ENCODE peak calls at places on chromosome 18, in seven cellular contexts. Z, H, A, U, L, X and Y are unnamed samples.

GRCh38 chr18:13725566-13726227 is 661 bp downstream of the FAM210A start:
- DNase-seq in Z (no peak), H (no peak), A (no peak), U (no peak), L (no peak), X (no peak), Y (no peak)

GRCh38 chr18:27712066-27712465 is 464.9 kb downstream of the CDH2 start:
- DNase-seq in Z (no peak), H (no peak), A (no peak), U (no peak), L (no peak), X (no peak), Y (no peak)

GRCh38 chr18:71027531-71027930 is 738.7 kb downstream of the SOCS6 start:
- DNase-seq in Z (no peak), H (no peak), A (no peak), U (no peak), L (no peak), X (no peak), Y (no peak)

GRCh38 chr18:46721331-46721730 is 35.5 kb downstream of the ST8SIA5 start:
- DNase-seq in Z (no peak), H (no peak), A (no peak), U (no peak), L (no peak), X (no peak), Y (peak)

GRCh38 chr18:7566244-7566586 is 901 bp upstream of the PTPRM start:
- DNase-seq in Z (no peak), H (no peak), A (no peak), U (no peak), L (no peak), X (no peak), Y (no peak)

GRCh38 chr18:56302161-56302560 is 336.2 kb downstream of the TXNL1 start:
- DNase-seq in Z (no peak), H (no peak), A (no peak), U (no peak), L (no peak), X (no peak), Y (peak)

GRCh38 chr18:3604626-3605408 is 154.8 kb downstream of the TGIF1 start:
- DNase-seq in Z (no peak), H (no peak), A (peak), U (no peak), L (peak), X (peak), Y (no peak)

GRCh38 chr18:62088146-62088545 is 98.7 kb downstream of the PIGN start:
- DNase-seq in Z (no peak), H (no peak), A (peak), U (no peak), L (no peak), X (no peak), Y (no peak)

GRCh38 chr18:22346968-22347611 is 70.6 kb downstream of the CTAGE1 start:
- DNase-seq in Z (no peak), H (peak), A (peak), U (no peak), L (peak), X (no peak), Y (no peak)

GRCh38 chr18:36718705-36719328 is 110.0 kb downstream of the TPGS2 start:
- DNase-seq in Z (no peak), H (no peak), A (no peak), U (no peak), L (no peak), X (no peak), Y (no peak)

GRCh38 chr18:68992719-68993482 is 195.0 kb downstream of the CCDC102B start:
- DNase-seq in Z (no peak), H (no peak), A (peak), U (no peak), L (no peak), X (no peak), Y (no peak)

GRCh38 chr18:7904529-7904928 is 337.4 kb downstream of the PTPRM start:
- DNase-seq in Z (no peak), H (no peak), A (peak), U (no peak), L (peak), X (no peak), Y (no peak)

GRCh38 chr18:50665015-50665414 is 105.1 kb downstream of the MAPK4 start:
- DNase-seq in Z (no peak), H (no peak), A (no peak), U (no peak), L (no peak), X (no peak), Y (no peak)

GRCh38 chr18:46542545-46542944 is 114.5 kb downstream of the LOXHD1 start:
- DNase-seq in Z (peak), H (peak), A (peak), U (no peak), L (no peak), X (no peak), Y (no peak)

GRCh38 chr18:48992791-48993555 is 42.2 kb upstream of the SMAD7 start:
- DNase-seq in Z (no peak), H (no peak), A (no peak), U (no peak), L (no peak), X (no peak), Y (no peak)

GRCh38 chr18:10051877-10052631 is 138.2 kb downstream of the VAPA start:
- DNase-seq in Z (no peak), H (no peak), A (peak), U (no peak), L (peak), X (no peak), Y (no peak)

GRCh38 chr18:80171190-80171872 is 62.3 kb downstream of the ADNP2 start:
- DNase-seq in Z (no peak), H (peak), A (peak), U (no peak), L (peak), X (peak), Y (no peak)

GRCh38 chr18:13813271-13813849 is 10.6 kb upstream of the MC5R start:
- DNase-seq in Z (peak), H (peak), A (peak), U (no peak), L (peak), X (peak), Y (peak)

GRCh38 chr18:56475250-56475649 is 163.1 kb downstream of the TXNL1 start:
- DNase-seq in Z (no peak), H (no peak), A (no peak), U (no peak), L (peak), X (no peak), Y (no peak)

GRCh38 chr18:31576670-31577069 is 15.0 kb upstream of the TTR start:
- DNase-seq in Z (no peak), H (no peak), A (no peak), U (no peak), L (no peak), X (no peak), Y (no peak)

GRCh38 chr18:68532328-68532885 is 182.5 kb downstream of the TMX3 start:
- DNase-seq in Z (no peak), H (no peak), A (peak), U (no peak), L (no peak), X (no peak), Y (no peak)

GRCh38 chr18:57439617-57439975 is 4.4 kb downstream of the ONECUT2 start:
- DNase-seq in Z (no peak), H (no peak), A (no peak), U (no peak), L (no peak), X (no peak), Y (no peak)

GRCh38 chr18:22349317-22349898 is 68.3 kb downstream of the CTAGE1 start:
- DNase-seq in Z (no peak), H (no peak), A (peak), U (no peak), L (no peak), X (no peak), Y (no peak)

GRCh38 chr18:74425876-74426275 is 31.2 kb downstream of the DIPK1C start:
- DNase-seq in Z (no peak), H (no peak), A (no peak), U (no peak), L (no peak), X (no peak), Y (no peak)

GRCh38 chr18:10147199-10147598 is 233.4 kb downstream of the VAPA start:
- DNase-seq in Z (no peak), H (no peak), A (no peak), U (no peak), L (no peak), X (no peak), Y (no peak)

GRCh38 chr18:46727177-46727576 is 29.7 kb downstream of the ST8SIA5 start:
- DNase-seq in Z (no peak), H (no peak), A (no peak), U (no peak), L (no peak), X (no peak), Y (no peak)

GRCh38 chr18:53004798-53005197 is 664.8 kb downstream of the DCC start:
- DNase-seq in Z (no peak), H (no peak), A (no peak), U (no peak), L (no peak), X (no peak), Y (no peak)

GRCh38 chr18:49811151-49811938 is 2.0 kb downstream of the ACAA2 start:
- DNase-seq in Z (no peak), H (no peak), A (no peak), U (no peak), L (no peak), X (no peak), Y (no peak)

GRCh38 chr18:78892721-78893120 is 86.9 kb upstream of the SALL3 start:
- DNase-seq in Z (no peak), H (no peak), A (no peak), U (no peak), L (no peak), X (no peak), Y (no peak)

GRCh38 chr18:67300498-67300897 is 216.0 kb downstream of the DSEL start:
- DNase-seq in Z (no peak), H (no peak), A (no peak), U (no peak), L (no peak), X (no peak), Y (no peak)